ENCODE peak calls at places on chromosomes 7 and 10, in four cellular contexts. I is lower lobe of right lung, H is OCI-LY7, C is NB4. T is an unnamed sample.

GRCh38 chr7:52107355-52107754 is 790.7 kb upstream of the COBL start:
- DNase-seq in I (no peak), H (no peak), C (no peak), T (no peak)

GRCh38 chr10:71207578-71207977 is 4.8 kb upstream of the UNC5B start:
- DNase-seq in I (no peak), H (no peak), C (no peak), T (no peak)

GRCh38 chr7:36130236-36130945 is 22.7 kb upstream of the EEPD1 start:
- DNase-seq in I (no peak), H (no peak), C (no peak), T (no peak)

GRCh38 chr10:102779680-102780079 is 35.9 kb downstream of the WBP1L start:
- DNase-seq in I (no peak), H (no peak), C (no peak), T (no peak)

GRCh38 chr7:151889406-151890354 is 12.8 kb upstream of the PRKAG2 start:
- DNase-seq in I (no peak), H (no peak), C (no peak), T (no peak)

GRCh38 chr10:5159126-5159525 is 25.8 kb downstream of the AKR1C8 start:
- DNase-seq in I (no peak), H (no peak), C (peak; percentile 32), T (no peak)

GRCh38 chr10:101310528-101311439 is 43.2 kb upstream of the BTRC start:
- DNase-seq in I (no peak), H (no peak), C (no peak), T (no peak)

GRCh38 chr10:77699080-77699645 is 61.6 kb upstream of the KCNMA1 start:
- DNase-seq in I (no peak), H (no peak), C (no peak), T (no peak)

GRCh38 chr7:143240323-143241168 is 18.7 kb downstream of the TAS2R40 start:
- DNase-seq in I (no peak), H (peak; percentile 74), C (peak; percentile 94), T (peak; percentile 60)

GRCh38 chr10:97196213-97197029 is 10.7 kb upstream of the SLIT1 start:
- DNase-seq in I (peak; percentile 56), H (peak; percentile 92), C (peak; percentile 82), T (peak; percentile 87)

GRCh38 chr7:90569368-90569767 is 26.8 kb upstream of the CDK14 start:
- DNase-seq in I (no peak), H (peak; percentile 24), C (no peak), T (no peak)

GRCh38 chr7:131325179-131325840 is 2.4 kb upstream of the MKLN1 start:
- DNase-seq in I (no peak), H (no peak), C (no peak), T (no peak)

GRCh38 chr7:93757421-93757820 is 133.1 kb downstream of the TFPI2 start:
- DNase-seq in I (no peak), H (no peak), C (no peak), T (no peak)

GRCh38 chr10:131963811-131964210 is 17.9 kb downstream of the BNIP3 start:
- DNase-seq in I (no peak), H (no peak), C (peak; percentile 55), T (no peak)

GRCh38 chr7:86937499-86937898 is 122.0 kb downstream of the ELAPOR2 start:
- DNase-seq in I (no peak), H (no peak), C (no peak), T (no peak)

GRCh38 chr10:5968681-5969453 is 8.5 kb downstream of the IL15RA start:
- DNase-seq in I (peak; percentile 42), H (no peak), C (no peak), T (no peak)

GRCh38 chr10:116470768-116471415 is 43.2 kb downstream of the PNLIPRP3 start:
- DNase-seq in I (no peak), H (peak; percentile 4), C (peak; percentile 41), T (no peak)

GRCh38 chr7:374706-375490 is 84.9 kb downstream of the FOXL3 start:
- DNase-seq in I (no peak), H (no peak), C (no peak), T (no peak)

GRCh38 chr10:49649294-49649693 is 30.2 kb upstream of the C10orf53 start:
- DNase-seq in I (no peak), H (no peak), C (peak; percentile 99), T (no peak)

GRCh38 chr10:32266979-32267378 is 80.0 kb downstream of the EPC1 start:
- DNase-seq in I (no peak), H (no peak), C (no peak), T (no peak)

GRCh38 chr10:369441-370221 is 234.4 kb downstream of the ZMYND11 start:
- DNase-seq in I (no peak), H (no peak), C (no peak), T (no peak)

GRCh38 chr10:86545097-86545496 is 23.5 kb upstream of the WAPL start:
- DNase-seq in I (no peak), H (no peak), C (no peak), T (no peak)

GRCh38 chr10:104328916-104329710 is 9.2 kb downstream of the ITPRIP start:
- DNase-seq in I (peak; percentile 63), H (peak; percentile 58), C (peak; percentile 95), T (no peak)

GRCh38 chr10:122286872-122287271 is 15.8 kb downstream of the BTBD16 start:
- DNase-seq in I (no peak), H (no peak), C (peak; percentile 36), T (no peak)

GRCh38 chr10:34156781-34157425 is 658.2 kb downstream of the PARD3 start:
- DNase-seq in I (no peak), H (no peak), C (no peak), T (no peak)

GRCh38 chr10:474946-475345 is 214.5 kb downstream of the DIP2C start:
- DNase-seq in I (no peak), H (no peak), C (no peak), T (no peak)

GRCh38 chr10:74072503-74072902 is 74.6 kb downstream of the VCL start:
- DNase-seq in I (no peak), H (no peak), C (no peak), T (no peak)

GRCh38 chr7:87206361-87206760 is 13.2 kb downstream of the TMEM243 start:
- DNase-seq in I (no peak), H (no peak), C (no peak), T (no peak)

GRCh38 chr7:155751409-155751808 is 60.9 kb downstream of the SHH start:
- DNase-seq in I (no peak), H (no peak), C (no peak), T (no peak)

DNA sequence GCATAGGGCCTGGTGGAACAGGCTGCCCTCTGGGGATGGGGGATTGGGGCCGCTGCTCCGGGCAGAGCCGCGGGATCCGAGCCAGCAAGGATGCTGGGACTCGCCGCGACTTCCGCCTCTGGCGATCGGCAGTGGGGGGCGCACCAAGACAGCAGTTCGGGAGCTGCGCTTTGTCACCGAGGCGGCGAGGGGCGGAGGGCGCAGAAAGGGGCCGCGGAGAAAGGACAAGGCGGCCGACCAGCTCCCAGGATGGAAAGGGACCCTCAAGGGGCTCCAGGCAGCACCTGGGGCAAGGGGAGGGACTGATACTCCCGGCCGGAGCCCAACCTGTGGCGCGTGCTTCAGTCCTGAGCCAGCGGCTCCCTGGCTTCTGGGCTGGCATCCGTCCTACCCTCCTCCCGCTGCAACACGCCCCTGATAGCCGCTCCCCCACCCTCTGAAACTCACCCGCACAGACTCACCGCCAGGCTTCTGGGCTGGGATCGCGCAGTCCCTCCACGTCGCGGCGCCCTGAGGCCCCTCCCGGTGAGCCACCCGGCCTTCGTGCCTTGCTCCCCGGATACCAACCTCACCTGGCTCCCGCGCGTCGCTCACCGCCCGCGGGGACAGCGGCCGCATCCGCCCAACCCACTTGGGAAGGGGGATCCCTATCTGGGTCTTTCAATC is 7.1 kb upstream of the EVX1 start:
- DNase-seq in I (no peak), H (no peak), C (peak; percentile 84), T (no peak)
- TF ChIP-seq CTCF in I (peak; percentile 33), H (peak; percentile 11), C (peak; percentile 65), T (peak; percentile 57)

DNA sequence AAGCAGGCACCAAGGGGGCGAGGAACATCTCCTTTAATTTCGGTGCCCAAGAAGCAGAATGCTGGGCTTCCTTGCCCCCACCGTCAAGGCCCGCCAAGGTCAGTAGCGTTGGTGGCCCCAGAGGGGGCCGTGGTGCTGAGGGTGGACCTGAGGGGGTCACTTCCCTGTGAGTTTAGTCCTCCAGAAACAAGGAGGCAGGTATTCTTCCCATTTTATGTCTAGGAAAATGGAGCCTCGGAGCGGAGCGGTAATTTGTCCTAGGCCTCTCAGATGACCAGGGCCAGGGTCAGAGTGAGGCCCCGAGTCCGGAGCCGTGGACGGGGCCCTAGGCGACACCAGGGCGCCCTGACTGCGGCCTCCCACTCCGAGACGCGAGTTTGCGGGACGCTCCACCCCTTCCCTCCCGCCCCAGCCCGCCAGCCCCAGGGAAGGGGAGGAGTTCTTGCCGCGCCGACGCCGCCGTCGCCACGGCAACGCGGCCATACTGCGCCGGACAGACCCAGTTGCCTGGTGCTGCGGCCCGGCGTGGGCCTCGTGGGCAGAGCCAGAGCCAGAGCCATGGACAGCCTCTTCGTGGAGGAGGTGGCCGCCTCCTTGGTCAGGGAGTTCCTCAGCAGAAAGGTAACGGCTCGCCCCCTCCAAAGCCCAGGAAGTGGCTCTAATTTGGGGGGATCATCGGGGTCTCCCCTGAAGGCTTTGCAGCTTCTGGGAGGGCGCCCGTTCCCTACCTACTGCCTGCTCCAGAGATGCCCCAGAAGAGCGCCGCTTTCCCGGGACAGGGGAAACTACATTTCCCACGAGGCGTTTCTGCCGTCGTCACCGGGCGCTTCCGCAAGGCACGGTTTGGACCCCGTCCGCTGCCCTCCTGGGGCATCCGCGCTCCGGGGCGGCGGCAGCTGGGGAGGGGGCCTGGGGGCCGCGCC is at the start of gene MINDY4:
- DNase-seq in I (peak; percentile 89), H (no peak), C (peak; percentile 70), T (peak; percentile 89)
- TF ChIP-seq CTCF in I (peak; percentile 13), H (no peak), C (no peak), T (no peak)

DNA sequence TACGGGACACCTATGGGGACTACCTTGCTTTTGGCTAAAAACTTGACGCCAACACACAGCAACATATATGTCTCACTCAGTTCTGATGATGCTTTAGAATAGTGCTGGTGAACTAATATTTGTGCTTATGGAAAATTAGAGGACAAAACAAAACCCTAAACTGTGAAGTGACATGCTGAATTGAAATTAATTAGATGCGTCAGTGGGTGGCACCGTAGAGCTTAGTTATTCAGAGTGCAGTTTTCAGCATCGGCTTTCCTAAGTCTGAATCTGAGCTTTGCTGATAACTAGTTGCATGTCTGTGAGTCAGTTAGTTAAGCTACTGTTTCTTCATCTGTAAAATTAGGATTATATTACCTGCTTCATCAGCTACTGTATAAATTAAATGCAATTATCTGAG is 245.0 kb upstream of the SORCS1 start:
- DNase-seq in I (no peak), H (peak; percentile 1), C (peak; percentile 51), T (no peak)
- TF ChIP-seq CTCF in I (peak; percentile 23), H (peak; percentile 56), C (peak; percentile 16), T (peak; percentile 69)

GRCh38 chr7:82605247-82605864 is 161.8 kb upstream of the CACNA2D1 start:
- DNase-seq in I (no peak), H (peak; percentile 29), C (peak; percentile 72), T (peak; percentile 28)
- TF ChIP-seq CTCF in I (peak; percentile 55), H (peak; percentile 87), C (peak; percentile 73), T (peak; percentile 82)

DNA sequence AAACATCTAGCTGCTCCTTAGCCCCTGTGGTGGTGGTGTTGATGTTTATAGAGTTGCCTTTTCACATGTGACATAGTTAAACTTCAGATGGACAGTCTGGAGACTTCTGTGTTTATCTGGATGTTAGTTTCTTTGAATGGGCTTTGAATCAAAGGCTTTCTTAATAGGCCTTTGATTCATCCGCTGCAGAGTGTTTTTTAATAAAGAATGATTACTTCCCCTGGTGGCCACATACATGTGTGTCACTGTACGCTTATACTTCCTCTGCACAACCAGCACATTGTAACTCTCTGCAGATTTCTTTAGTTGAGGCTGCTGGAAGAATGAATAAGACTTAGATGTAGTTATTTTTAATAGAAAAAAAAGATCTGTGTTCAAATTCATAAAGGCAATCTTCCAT is 221.1 kb downstream of the DYNC1I1 start:
- DNase-seq in I (no peak), H (no peak), C (no peak), T (no peak)
- TF ChIP-seq CTCF in I (no peak), H (peak; percentile 14), C (no peak), T (no peak)

T was measured in GM13977.